ENCODE peak calls at places on chromosomes 16 and 17, in seven cellular contexts. K is A549, T is sigmoid colon, R is upper lobe of left lung, H is K562, G is tibial nerve, N is suprapubic skin. M is an unnamed sample.

GRCh38 chr17:75698659-75699058 is 22.6 kb upstream of the ITGB4 start:
- DNase-seq in H (no peak), R (no peak), N (no peak), K (no peak), G (no peak), T (no peak), M (no peak)

GRCh38 chr17:37131670-37132620 is 183.2 kb downstream of the AATF start:
- DNase-seq in N (no peak), G (no peak), T (no peak), H (no peak), R (no peak), K (no peak), M (peak; percentile 22)

GRCh38 chr16:1044515-1045362 is 27.8 kb upstream of the SSTR5 start:
- DNase-seq in H (peak; percentile 67), N (no peak), G (no peak), K (peak; percentile 46), T (no peak), R (peak; percentile 78), M (no peak)

GRCh38 chr16:85991856-85992255 is 92.9 kb downstream of the IRF8 start:
- DNase-seq in N (peak; percentile 34), G (no peak), K (no peak), H (no peak), R (no peak), T (peak; percentile 33), M (no peak)

GRCh38 chr17:47203984-47204721 is 5.0 kb upstream of the MYL4 start:
- DNase-seq in T (no peak), H (no peak), R (no peak), G (no peak), N (no peak), K (no peak), M (no peak)

GRCh38 chr17:30117548-30118155 is 1.0 kb downstream of the NSRP1 start:
- DNase-seq in T (no peak), R (no peak), K (no peak), G (no peak), H (no peak), N (no peak), M (no peak)

GRCh38 chr16:88431651-88432050 is 21.4 kb upstream of the ZFPM1 start:
- DNase-seq in N (no peak), R (peak; percentile 78), G (no peak), K (no peak), T (no peak), H (no peak), M (no peak)

GRCh38 chr16:56860226-56861020 is 4.6 kb upstream of the SLC12A3 start:
- DNase-seq in R (no peak), N (no peak), T (no peak), K (no peak), G (no peak), H (no peak), M (peak; percentile 38)

GRCh38 chr17:1871743-1872142 is 41.9 kb downstream of the RPA1 start:
- DNase-seq in K (no peak), T (no peak), R (no peak), N (no peak), G (no peak), H (no peak), M (no peak)

GRCh38 chr16:86357950-86358349 is 152.4 kb upstream of the FOXF1 start:
- DNase-seq in G (no peak), N (no peak), H (no peak), R (no peak), K (no peak), T (no peak), M (no peak)

GRCh38 chr16:55475919-55476318 is 3.1 kb upstream of the MMP2 start:
- DNase-seq in R (no peak), N (no peak), G (peak; percentile 50), K (no peak), T (no peak), H (no peak), M (no peak)

GRCh38 chr17:63431939-63432804 is 13.9 kb downstream of the CYB561 start:
- DNase-seq in H (peak; percentile 90), T (no peak), R (no peak), K (peak; percentile 67), N (no peak), G (no peak), M (peak; percentile 40)

GRCh38 chr16:53212899-53213235 is 158.1 kb downstream of the CHD9 start:
- DNase-seq in N (no peak), T (no peak), R (no peak), H (no peak), K (no peak), G (no peak), M (no peak)

GRCh38 chr17:50550661-50551432 is 3.9 kb downstream of the SPATA20 start:
- DNase-seq in H (peak; percentile 73), K (peak; percentile 95), R (peak; percentile 80), T (peak; percentile 95), G (peak; percentile 57), N (peak; percentile 87), M (peak; percentile 77)

GRCh38 chr17:17132746-17133145 is 73.4 kb downstream of the PLD6 start:
- DNase-seq in G (no peak), R (no peak), H (no peak), T (no peak), N (no peak), K (no peak), M (no peak)

GRCh38 chr16:12295395-12295794 is 318.9 kb downstream of the SNX29 start:
- DNase-seq in G (no peak), K (no peak), N (no peak), T (no peak), R (no peak), H (no peak), M (no peak)

DNA sequence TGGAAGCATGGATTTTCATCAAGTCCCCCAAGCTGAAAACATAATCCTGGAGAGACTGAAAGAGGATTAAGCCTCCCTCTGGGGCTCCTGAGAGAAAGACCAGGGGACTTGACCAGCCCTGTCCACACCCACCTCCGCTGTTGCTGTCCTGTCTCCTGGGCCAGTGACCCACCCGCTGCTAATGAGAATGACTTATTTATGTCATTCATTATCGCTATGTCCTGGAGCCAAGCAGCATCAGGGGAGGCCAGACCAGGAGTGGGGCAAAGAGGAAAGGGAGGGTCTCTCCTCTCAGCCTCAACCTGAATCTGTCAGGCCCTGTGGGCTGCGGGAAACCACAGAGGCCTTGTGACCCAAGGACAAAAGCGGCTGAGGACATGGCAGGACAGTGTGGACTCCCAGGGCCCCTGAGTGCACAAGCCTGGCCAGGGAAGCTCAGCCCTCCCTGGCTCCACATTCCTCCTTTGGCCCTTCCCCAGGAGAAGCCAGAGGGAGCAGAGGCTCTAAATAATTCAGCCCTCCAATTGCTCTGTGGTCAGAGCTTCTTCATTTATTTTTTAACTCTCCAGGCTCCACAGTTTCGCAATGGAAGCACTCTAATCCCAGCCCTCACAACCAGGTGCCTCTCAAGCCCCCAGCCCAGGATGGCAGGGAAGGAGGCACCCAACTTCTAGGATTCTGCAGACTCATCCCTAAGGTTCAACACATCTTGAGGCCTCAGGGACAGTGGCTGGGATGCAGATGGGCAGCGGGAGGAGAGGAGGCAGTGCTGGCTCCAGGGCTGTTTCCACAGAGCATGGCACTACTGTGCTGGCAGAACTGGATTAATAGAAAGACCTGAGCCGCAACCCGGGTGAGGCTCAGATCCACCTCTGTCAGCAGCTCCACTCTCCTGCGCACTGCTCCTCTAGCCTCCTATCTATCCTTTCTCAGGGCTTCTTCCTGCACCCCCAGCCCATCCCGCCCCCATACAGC is 19.1 kb downstream of the CUEDC1 start:
- DNase-seq in R (no peak), G (no peak), N (peak; percentile 71), H (no peak), K (no peak), T (peak; percentile 91), M (peak; percentile 49)
- H3K27ac ChIP-seq in R (peak overlapping the region; percentile 82), G (peak overlapping the region; percentile 89), N (peak overlapping the region; percentile 88), H (no peak overlapping the region), K (peak overlapping the region; percentile 74), T (peak overlapping the region; percentile 97), M (peak overlapping the region; percentile 99)

GRCh38 chr17:77322534-77323412 is 182.0 kb downstream of the SEC14L1 start:
- DNase-seq in R (peak; percentile 85), N (peak; percentile 92), T (peak; percentile 95), H (peak; percentile 64), G (peak; percentile 76), K (peak; percentile 95), M (peak; percentile 72)
- TF ChIP-seq POLR2A in R (peak; percentile 74), N (peak; percentile 57), T (peak; percentile 10), H (peak; percentile 58), G (no peak), K (peak; percentile 46), M (no peak)

GRCh38 chr16:49748322-49748721 is 107.6 kb downstream of the ZNF423 start:
- DNase-seq in G (peak; percentile 40), R (no peak), H (no peak), T (peak; percentile 81), K (no peak), N (no peak), M (no peak)
- TF ChIP-seq EP300 in G (no peak), R (no peak), H (no peak), T (no peak), K (no peak), N (no peak), M (no peak)

GRCh38 chr17:38427160-38427949 is 909 bp upstream of the ARHGAP23 start:
- DNase-seq in N (no peak), R (peak; percentile 40), K (no peak), H (no peak), T (no peak), G (no peak), M (no peak)

GRCh38 chr17:38425744-38426143 is 2.5 kb upstream of the ARHGAP23 start:
- DNase-seq in K (no peak), H (no peak), N (no peak), T (peak; percentile 78), R (no peak), G (no peak), M (no peak)

GRCh38 chr17:38426441-38426840 is 1.8 kb upstream of the ARHGAP23 start:
- DNase-seq in R (no peak), H (no peak), K (no peak), T (no peak), G (no peak), N (no peak), M (no peak)

GRCh38 chr17:38424297-38424972 is 3.8 kb upstream of the ARHGAP23 start:
- DNase-seq in T (no peak), H (no peak), N (no peak), K (no peak), G (no peak), R (no peak), M (no peak)

DNA sequence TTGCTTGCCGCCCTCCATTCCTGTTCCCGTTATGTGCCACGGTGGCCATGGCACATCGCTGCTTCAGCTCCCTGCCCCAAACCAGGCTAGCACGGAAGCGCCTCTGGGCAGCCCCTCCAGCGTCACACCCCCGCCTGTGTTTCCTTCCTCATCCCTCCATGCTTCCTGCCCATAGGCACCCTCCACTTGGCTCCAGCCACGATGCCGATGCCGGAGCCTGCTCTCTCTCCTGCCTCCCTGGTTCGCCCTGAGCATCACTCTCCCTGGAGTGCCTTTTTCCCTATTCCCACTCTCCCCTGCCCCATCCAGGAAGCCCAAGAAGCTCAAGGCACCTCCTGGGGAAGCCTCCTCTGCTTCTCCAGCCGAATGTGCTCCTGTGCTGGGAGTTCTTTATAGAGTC is 3.2 kb upstream of the ARHGAP23 start:
- DNase-seq in R (peak; percentile 52), H (no peak), K (no peak), N (no peak), G (no peak), T (no peak), M (no peak)
- H3K27ac ChIP-seq in R (peak overlapping the region; percentile 41), H (no peak overlapping the region), K (no peak overlapping the region), N (peak overlapping the region; percentile 27), G (peak overlapping the region; percentile 94), T (peak overlapping the region; percentile 97), M (peak overlapping the region; percentile 93)